ENCODE peak calls at places on chromosomes 11 and 22, in ten cellular contexts. A, B, I, M, F, H, Q, C, V and O are unnamed samples.

GRCh38 chr22:47034076-47034808 is 271.8 kb downstream of the TBC1D22A start:
- DNase-seq in F (no peak), Q (no peak), A (no peak), I (no peak), H (no peak), B (no peak), V (peak), M (no peak), C (no peak), O (no peak)

GRCh38 chr11:66368484-66368883 is 3.1 kb downstream of the SLC29A2 start:
- DNase-seq in A (no peak), B (no peak), Q (no peak), H (no peak), I (no peak), V (no peak), F (no peak), M (no peak), C (no peak), O (no peak)

GRCh38 chr11:7673724-7674434 is 579 bp upstream of the CYB5R2 start:
- DNase-seq in I (peak), V (peak), F (no peak), Q (peak), H (no peak), C (peak), M (peak), B (peak), A (peak), O (peak)

GRCh38 chr11:116513894-116514293 is 258.9 kb downstream of the BUD13 start:
- DNase-seq in F (peak), C (peak), A (no peak), H (peak), Q (no peak), I (peak), M (no peak), V (no peak), B (peak), O (peak)

GRCh38 chr22:19756288-19757128 is 4.1 kb upstream of the TBX1 start:
- DNase-seq in C (peak), A (peak), H (peak), M (peak), Q (peak), F (peak), V (no peak), B (peak), I (peak), O (no peak)

GRCh38 chr22:33126881-33127280 is 68.7 kb upstream of the SYN3 start:
- DNase-seq in A (no peak), B (peak), F (no peak), I (no peak), H (no peak), V (no peak), Q (no peak), M (peak), C (no peak), O (no peak)

GRCh38 chr11:2574553-2575535 is 125.0 kb downstream of the KCNQ1OT1 start:
- DNase-seq in V (peak), M (no peak), F (no peak), Q (peak), B (no peak), I (peak), H (no peak), C (no peak), A (peak), O (peak)

GRCh38 chr11:203945-204586 is 3.1 kb downstream of the BET1L start:
- DNase-seq in M (no peak), C (no peak), Q (no peak), B (no peak), H (no peak), I (no peak), A (peak), V (peak), F (no peak), O (no peak)

GRCh38 chr11:33507967-33508366 is 192.7 kb downstream of the C11orf91 start:
- DNase-seq in B (peak), V (no peak), H (no peak), I (no peak), C (no peak), F (no peak), Q (no peak), A (no peak), M (no peak), O (no peak)

GRCh38 chr11:12924650-12925049 is 84.5 kb upstream of the RASSF10 start:
- DNase-seq in B (no peak), Q (no peak), A (no peak), H (no peak), M (no peak), V (no peak), F (no peak), C (no peak), I (no peak), O (no peak)

GRCh38 chr22:19291580-19292261 is at the start of gene CLTCL1:
- DNase-seq in M (peak), B (peak), V (peak), I (peak), A (peak), Q (peak), H (peak), F (peak), C (peak), O (peak)

DNA sequence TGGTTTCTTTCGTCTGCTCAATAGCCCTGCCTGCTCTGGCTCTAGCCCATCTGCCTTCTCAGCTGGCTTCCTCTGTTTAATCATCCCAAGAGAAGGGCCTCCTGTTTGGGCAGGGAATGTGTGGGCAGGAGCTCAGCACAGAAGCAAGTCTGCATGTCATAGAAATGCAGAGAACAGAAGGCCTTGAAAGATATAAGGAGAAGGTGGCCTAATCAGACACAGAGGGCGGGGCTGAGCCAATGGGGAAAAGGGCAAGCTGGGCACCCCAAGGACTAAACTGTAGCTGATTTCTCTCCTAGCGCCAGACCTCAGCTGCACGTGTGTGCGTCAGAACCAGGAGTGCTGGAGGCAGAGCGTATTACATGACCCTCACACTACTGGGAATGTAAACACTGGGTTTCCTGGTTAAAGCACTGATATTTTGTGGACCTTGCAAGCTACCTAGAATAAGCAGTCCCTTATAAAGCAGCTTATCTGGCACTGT is 7.6 kb upstream of the CCKBR start:
- DNase-seq in I (peak), F (peak), A (peak), H (no peak), B (no peak), Q (no peak), C (peak), M (no peak), V (no peak), O (no peak)
- TF ChIP-seq POLR2AphosphoS5 in I (no peak), F (no peak), A (peak), H (no peak), B (no peak), Q (no peak), C (peak), M (no peak), V (peak), O (no peak)

GRCh38 chr11:31102316-31102715 is 267.2 kb downstream of the DCDC1 start:
- DNase-seq in H (no peak), A (no peak), I (no peak), V (no peak), M (no peak), C (no peak), Q (no peak), F (no peak), B (no peak), O (no peak)

GRCh38 chr11:31102875-31103274 is 266.7 kb downstream of the DCDC1 start:
- DNase-seq in M (no peak), H (no peak), I (no peak), F (no peak), V (no peak), B (no peak), Q (no peak), A (no peak), C (no peak), O (no peak)

GRCh38 chr11:31106963-31107576 is 262.5 kb downstream of the DCDC1 start:
- DNase-seq in H (no peak), V (no peak), Q (no peak), A (peak), B (peak), I (peak), F (peak), C (peak), M (peak), O (no peak)

GRCh38 chr11:31109446-31109845 is 260.1 kb downstream of the DCDC1 start:
- DNase-seq in F (no peak), Q (no peak), B (no peak), A (no peak), H (no peak), C (no peak), M (no peak), V (no peak), I (no peak), O (no peak)

GRCh38 chr11:31106326-31106725 is 263.2 kb downstream of the DCDC1 start:
- DNase-seq in B (no peak), A (no peak), C (no peak), I (no peak), M (no peak), V (no peak), Q (no peak), F (no peak), H (no peak), O (no peak)
- TF ChIP-seq POLR2AphosphoS5 in B (no peak), A (no peak), C (no peak), I (no peak), M (no peak), V (no peak), Q (no peak), F (no peak), H (no peak), O (no peak)

GRCh38 chr11:86551286-86551685 is 121.1 kb downstream of the ME3 start:
- DNase-seq in V (no peak), C (no peak), M (no peak), A (no peak), F (peak), I (no peak), Q (no peak), B (no peak), H (no peak), O (no peak)
- TF ChIP-seq POLR2AphosphoS5 in V (peak), C (no peak), M (peak), A (peak), F (peak), I (peak), Q (no peak), B (no peak), H (no peak), O (no peak)

GRCh38 chr11:10933455-10934292 is 75.8 kb upstream of the ZBED5 start:
- DNase-seq in I (peak), B (peak), H (peak), Q (peak), C (peak), V (peak), F (peak), M (peak), A (peak), O (peak)

GRCh38 chr11:10932976-10933375 is 75.1 kb upstream of the ZBED5 start:
- DNase-seq in V (no peak), H (no peak), A (no peak), B (peak), M (no peak), Q (no peak), F (no peak), C (no peak), I (no peak), O (no peak)

GRCh38 chr11:10930224-10930960 is 72.5 kb upstream of the ZBED5 start:
- DNase-seq in Q (no peak), M (no peak), B (peak), V (no peak), H (no peak), C (no peak), I (peak), A (no peak), F (peak), O (no peak)

GRCh38 chr11:10931761-10932700 is 74.2 kb upstream of the ZBED5 start:
- DNase-seq in F (no peak), A (no peak), I (peak), V (no peak), H (no peak), C (no peak), M (no peak), Q (peak), B (peak), O (no peak)

GRCh38 chr11:10930961-10931760 is 73.3 kb upstream of the ZBED5 start:
- DNase-seq in Q (peak), H (peak), F (peak), M (peak), I (peak), C (peak), A (peak), V (peak), B (peak), O (peak)
- TF ChIP-seq POLR2AphosphoS5 in Q (peak), H (no peak), F (no peak), M (peak), I (peak), C (no peak), A (peak), V (peak), B (no peak), O (no peak)

GRCh38 chr22:27219036-27219435 is 561.6 kb downstream of the MIAT start:
- DNase-seq in V (no peak), C (no peak), B (no peak), H (no peak), I (no peak), Q (no peak), F (no peak), M (no peak), A (no peak), O (no peak)

GRCh38 chr22:27218521-27218920 is 561.1 kb downstream of the MIAT start:
- DNase-seq in C (no peak), F (no peak), I (no peak), M (peak), V (peak), Q (no peak), H (no peak), B (no peak), A (no peak), O (peak)

GRCh38 chr22:27217154-27217553 is 559.8 kb downstream of the MIAT start:
- DNase-seq in Q (no peak), F (no peak), M (peak), V (no peak), C (no peak), A (no peak), H (no peak), I (no peak), B (no peak), O (no peak)

GRCh38 chr22:27216444-27216843 is 559.1 kb downstream of the MIAT start:
- DNase-seq in M (no peak), H (no peak), F (no peak), I (no peak), C (no peak), B (no peak), Q (no peak), V (no peak), A (no peak), O (no peak)

GRCh38 chr22:27218012-27218483 is 560.7 kb downstream of the MIAT start:
- DNase-seq in C (no peak), Q (no peak), V (no peak), B (no peak), A (no peak), F (no peak), H (no peak), I (no peak), M (peak), O (no peak)
- TF ChIP-seq POLR2AphosphoS5 in C (no peak), Q (no peak), V (peak), B (no peak), A (no peak), F (no peak), H (no peak), I (no peak), M (no peak), O (no peak)

GRCh38 chr11:11816511-11817319 is 25.1 kb upstream of the USP47 start:
- DNase-seq in F (peak), C (no peak), H (no peak), I (no peak), M (no peak), V (no peak), A (no peak), B (no peak), Q (no peak), O (no peak)

GRCh38 chr11:11810764-11811726 is 30.7 kb upstream of the USP47 start:
- DNase-seq in B (peak), H (no peak), I (no peak), V (no peak), Q (no peak), F (no peak), M (no peak), A (no peak), C (peak), O (no peak)

GRCh38 chr11:11814614-11815452 is 26.9 kb upstream of the USP47 start:
- DNase-seq in Q (no peak), M (no peak), A (no peak), F (no peak), H (no peak), V (no peak), C (peak), B (no peak), I (no peak), O (no peak)

GRCh38 chr11:11808992-11809583 is 32.7 kb upstream of the USP47 start:
- DNase-seq in F (no peak), A (no peak), Q (no peak), C (no peak), B (no peak), M (no peak), V (no peak), I (no peak), H (no peak), O (no peak)

GRCh38 chr11:11813288-11813962 is 28.3 kb upstream of the USP47 start:
- DNase-seq in H (no peak), V (peak), B (no peak), M (no peak), I (peak), A (peak), C (no peak), F (peak), Q (no peak), O (no peak)
- TF ChIP-seq POLR2AphosphoS5 in H (no peak), V (peak), B (no peak), M (no peak), I (peak), A (peak), C (no peak), F (no peak), Q (no peak), O (peak)

DNA sequence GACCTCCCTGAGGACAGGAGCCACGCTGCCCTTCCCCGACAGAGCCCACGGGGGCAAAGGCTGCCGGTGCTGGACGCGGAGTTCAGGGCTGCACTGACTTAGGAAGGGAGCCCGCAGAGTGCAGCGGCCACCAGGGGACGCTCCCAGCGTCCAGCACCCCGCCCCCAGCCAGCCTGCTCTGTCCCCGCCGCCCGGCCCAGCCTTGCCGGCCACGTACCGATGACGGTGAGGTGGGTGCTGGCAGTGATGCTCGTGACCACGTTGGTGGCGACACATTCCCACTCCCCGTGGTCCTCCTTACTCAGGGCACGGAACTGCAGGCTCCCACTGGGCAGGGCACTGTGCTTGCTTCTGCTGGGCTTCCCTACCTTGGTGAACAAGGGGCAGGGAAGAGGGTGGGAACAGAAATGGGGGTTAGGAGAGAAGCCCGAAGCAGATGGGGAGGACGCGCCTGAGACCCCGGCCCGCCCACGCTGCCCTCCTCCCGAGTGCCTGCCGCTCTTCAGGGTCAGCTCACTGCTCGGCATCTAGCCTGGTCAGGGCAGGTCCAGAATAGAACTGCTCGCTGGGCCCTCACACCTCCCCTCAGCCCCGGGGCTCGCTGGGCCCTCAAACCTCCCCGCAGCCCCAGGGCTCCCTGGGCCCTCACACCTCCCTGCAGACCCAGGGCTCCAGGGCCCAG is 25.9 kb downstream of the IGSF9B start:
- DNase-seq in V (no peak), I (no peak), Q (no peak), C (peak), M (no peak), F (no peak), H (no peak), B (peak), A (no peak), O (no peak)
- TF ChIP-seq POLR2AphosphoS5 in V (no peak), I (no peak), Q (no peak), C (no peak), M (no peak), F (no peak), H (no peak), B (no peak), A (no peak), O (no peak)

GRCh38 chr22:31212783-31213626 is 907 bp downstream of the LIMK2 start:
- DNase-seq in V (no peak), I (no peak), F (peak), B (peak), M (peak), A (no peak), Q (no peak), H (no peak), C (no peak), O (no peak)
- TF ChIP-seq POLR2AphosphoS5 in V (no peak), I (no peak), F (no peak), B (no peak), M (no peak), A (no peak), Q (no peak), H (no peak), C (no peak), O (no peak)

GRCh38 chr11:44572884-44573283 is 7.4 kb downstream of the CD82 start:
- DNase-seq in C (no peak), B (peak), V (no peak), Q (peak), M (peak), A (peak), H (no peak), F (no peak), I (no peak), O (no peak)
- TF ChIP-seq POLR2AphosphoS5 in C (no peak), B (no peak), V (no peak), Q (no peak), M (no peak), A (no peak), H (no peak), F (no peak), I (no peak), O (no peak)